ENCODE peak calls at places on chromosome 2, in five cellular contexts. E is germinal center, C is WERI-Rb-1, O is posterior vena cava, Q is cardiac fibroblast. X is an unnamed sample.

GRCh38 chr2:119434664-119435063 is 3.0 kb downstream of the TMEM37 start:
- DNase-seq in E (no peak), C (no peak), O (no peak), Q (no peak), X (no peak)

GRCh38 chr2:72973566-72974435 is 56.5 kb downstream of the EMX1 start:
- DNase-seq in E (peak; percentile 80), C (peak; percentile 82), O (no peak), Q (peak; percentile 69), X (peak; percentile 92)

GRCh38 chr2:72572501-72572900 is 253.3 kb downstream of the EXOC6B start:
- DNase-seq in E (no peak), C (no peak), O (no peak), Q (peak; percentile 86), X (no peak)

GRCh38 chr2:101362777-101363176 is 24.5 kb downstream of the CREG2 start:
- DNase-seq in E (no peak), C (no peak), O (no peak), Q (no peak), X (no peak)

GRCh38 chr2:30226144-30227032 is 4.9 kb upstream of the LBH start:
- DNase-seq in E (no peak), C (no peak), O (no peak), Q (peak; percentile 85), X (peak; percentile 45)

GRCh38 chr2:37713258-37713700 is 41.8 kb upstream of the CDC42EP3 start:
- DNase-seq in E (peak; percentile 6), C (no peak), O (no peak), Q (peak; percentile 84), X (no peak)

GRCh38 chr2:180707867-180708205 is 272.6 kb upstream of the UBE2E3 start:
- DNase-seq in E (no peak), C (peak; percentile 8), O (no peak), Q (peak; percentile 90), X (no peak)

GRCh38 chr2:174174741-174175140 is 73.6 kb downstream of the OLA1 start:
- DNase-seq in E (no peak), C (no peak), O (no peak), Q (no peak), X (no peak)

GRCh38 chr2:240986787-240987411 is 11.5 kb upstream of the SNED1 start:
- DNase-seq in E (no peak), C (no peak), O (peak; percentile 90), Q (peak; percentile 93), X (no peak)

GRCh38 chr2:204046145-204046544 is 109.6 kb downstream of the ICOS start:
- DNase-seq in E (peak; percentile 73), C (no peak), O (no peak), Q (no peak), X (no peak)

GRCh38 chr2:68832161-68832869 is 38.9 kb downstream of the BMP10 start:
- DNase-seq in E (peak; percentile 46), C (no peak), O (peak; percentile 90), Q (peak; percentile 81), X (no peak)

GRCh38 chr2:233816334-233816733 is 38.0 kb downstream of the HJURP start:
- DNase-seq in E (no peak), C (no peak), O (peak; percentile 16), Q (no peak), X (peak; percentile 6)

GRCh38 chr2:19702267-19702666 is 199.5 kb downstream of the TTC32 start:
- DNase-seq in E (no peak), C (no peak), O (no peak), Q (no peak), X (no peak)

GRCh38 chr2:207227062-207227748 is 61.5 kb upstream of the KLF7 start:
- DNase-seq in E (no peak), C (no peak), O (no peak), Q (peak; percentile 76), X (peak; percentile 96)

GRCh38 chr2:57444731-57445414 is 601.7 kb upstream of the VRK2 start:
- DNase-seq in E (no peak), C (no peak), O (no peak), Q (no peak), X (no peak)

GRCh38 chr2:133806564-133806963 is 238.3 kb upstream of the NCKAP5 start:
- DNase-seq in E (no peak), C (no peak), O (no peak), Q (no peak), X (no peak)

GRCh38 chr2:121480826-121481225 is 49.9 kb upstream of the RNU4ATAC start:
- DNase-seq in E (no peak), C (no peak), O (no peak), Q (peak; percentile 97), X (no peak)

GRCh38 chr2:222294996-222295367 is 3.8 kb downstream of the PAX3 start:
- DNase-seq in E (no peak), C (no peak), O (no peak), Q (no peak), X (peak; percentile 51)

GRCh38 chr2:695111-695510 is 17.9 kb upstream of the TMEM18 start:
- DNase-seq in E (no peak), C (no peak), O (no peak), Q (no peak), X (no peak)

GRCh38 chr2:124985210-124985760 is 960.2 kb downstream of the CNTNAP5 start:
- DNase-seq in E (no peak), C (no peak), O (no peak), Q (no peak), X (no peak)